ENCODE peak calls at places on chromosome 20, in four cellular contexts. N, L, X and F are unnamed samples.

GRCh38 chr20:33945391-33946079 is 48.2 kb upstream of the RALY start:
- DNase-seq in N (peak; percentile 62), L (peak; percentile 93), X (no peak), F (no peak)

GRCh38 chr20:42553374-42553773 is 636.3 kb downstream of the PTPRT start:
- DNase-seq in N (no peak), L (no peak), X (no peak), F (no peak)

GRCh38 chr20:22974354-22974753 is 60.8 kb upstream of the SSTR4 start:
- DNase-seq in N (peak; percentile 50), L (no peak), X (no peak), F (no peak)

GRCh38 chr20:17835941-17836861 is 132.4 kb downstream of the SNX5 start:
- DNase-seq in N (peak; percentile 94), L (peak; percentile 87), X (peak; percentile 77), F (peak; percentile 66)

GRCh38 chr20:24766143-24766527 is 182.9 kb upstream of the CST7 start:
- DNase-seq in N (no peak), L (no peak), X (no peak), F (peak; percentile 4)

GRCh38 chr20:43465625-43465943 is 7.9 kb downstream of the SRSF6 start:
- DNase-seq in N (no peak), L (no peak), X (no peak), F (no peak)

GRCh38 chr20:47678130-47678453 is 107.2 kb downstream of the SULF2 start:
- DNase-seq in N (no peak), L (no peak), X (no peak), F (no peak)

GRCh38 chr20:47319517-47320252 is 36.8 kb downstream of the ZMYND8 start:
- DNase-seq in N (peak; percentile 76), L (peak; percentile 74), X (peak; percentile 65), F (no peak)

GRCh38 chr20:21352703-21353102 is 44.6 kb downstream of the NKX2-4 start:
- DNase-seq in N (peak; percentile 32), L (peak; percentile 78), X (no peak), F (no peak)

DNA sequence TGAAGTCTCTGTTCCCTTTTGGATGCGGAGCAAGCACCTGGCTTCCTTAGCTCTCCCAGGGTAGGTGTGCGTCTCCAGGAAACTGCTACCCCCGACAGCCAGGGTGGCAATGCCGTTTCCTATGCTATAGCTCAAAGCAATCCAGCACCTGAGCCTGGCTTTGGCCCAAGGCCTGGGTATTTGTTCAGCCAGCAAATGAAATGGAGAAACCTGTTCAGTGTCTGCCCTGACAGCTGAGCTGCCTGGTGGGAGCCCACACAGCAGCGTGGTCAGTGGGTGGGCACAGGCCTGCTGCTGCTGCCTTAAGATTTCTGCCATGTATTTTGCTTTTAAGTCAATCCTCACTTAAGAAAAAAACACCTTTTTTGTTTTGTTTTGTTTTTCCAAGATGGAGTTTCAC is 13.7 kb downstream of the SPATA2 start:
- DNase-seq in N (no peak), L (no peak), X (no peak), F (no peak)
- TF ChIP-seq CTCF in N (no peak), L (no peak), X (no peak), F (no peak)

GRCh38 chr20:57865266-57865665 is 155.5 kb upstream of the PMEPA1 start:
- DNase-seq in N (no peak), L (no peak), X (no peak), F (no peak)
- TF ChIP-seq CTCF in N (no peak), L (no peak), X (no peak), F (no peak)

GRCh38 chr20:59525500-59526241 is 78.7 kb upstream of the PHACTR3 start:
- DNase-seq in N (peak; percentile 29), L (peak; percentile 13), X (peak; percentile 22), F (peak; percentile 83)

GRCh38 chr20:59520814-59521213 is 83.5 kb upstream of the PHACTR3 start:
- DNase-seq in N (no peak), L (no peak), X (no peak), F (no peak)

GRCh38 chr20:59526242-59527225 is 77.8 kb upstream of the PHACTR3 start:
- DNase-seq in N (no peak), L (no peak), X (no peak), F (no peak)
- TF ChIP-seq CTCF in N (peak; percentile 29), L (peak; percentile 20), X (no peak), F (no peak)

GRCh38 chr20:38113401-38114325 is 51.4 kb downstream of the TGM2 start:
- DNase-seq in N (peak; percentile 73), L (no peak), X (no peak), F (peak; percentile 12)
- TF ChIP-seq CTCF in N (peak; percentile 60), L (peak; percentile 8), X (no peak), F (no peak)

GRCh38 chr20:54108817-54109216 is 38.4 kb upstream of the BCAS1 start:
- DNase-seq in N (no peak), L (no peak), X (no peak), F (no peak)

GRCh38 chr20:54111460-54111859 is 41.1 kb upstream of the BCAS1 start:
- DNase-seq in N (no peak), L (no peak), X (no peak), F (no peak)

GRCh38 chr20:54110041-54110440 is 39.6 kb upstream of the BCAS1 start:
- DNase-seq in N (no peak), L (no peak), X (no peak), F (no peak)

GRCh38 chr20:54112221-54112884 is 42.0 kb upstream of the BCAS1 start:
- DNase-seq in N (no peak), L (no peak), X (no peak), F (no peak)

GRCh38 chr20:54110457-54110856 is 40.1 kb upstream of the BCAS1 start:
- DNase-seq in N (peak; percentile 84), L (no peak), X (no peak), F (no peak)
- TF ChIP-seq CTCF in N (no peak), L (no peak), X (no peak), F (no peak)

GRCh38 chr20:50607850-50608749 is 83.2 kb downstream of the RIPOR3 start:
- DNase-seq in N (no peak), L (no peak), X (no peak), F (no peak)

GRCh38 chr20:50609438-50609989 is 81.8 kb downstream of the RIPOR3 start:
- DNase-seq in N (no peak), L (no peak), X (no peak), F (no peak)

GRCh38 chr20:50608750-50609104 is 82.6 kb downstream of the RIPOR3 start:
- DNase-seq in N (no peak), L (no peak), X (no peak), F (no peak)

GRCh38 chr20:50611128-50611810 is 80.1 kb downstream of the RIPOR3 start:
- DNase-seq in N (no peak), L (peak; percentile 36), X (no peak), F (peak; percentile 89)

GRCh38 chr20:50610212-50610718 is 81.1 kb downstream of the RIPOR3 start:
- DNase-seq in N (no peak), L (no peak), X (no peak), F (no peak)
- TF ChIP-seq CTCF in N (peak; percentile 6), L (no peak), X (no peak), F (no peak)